ENCODE peak calls at places on chromosomes 13 and 19, in four cellular contexts. E, U, G and R are unnamed samples.

GRCh38 chr13:28337196-28338045 is 157.5 kb downstream of the FLT1 start:
- DNase-seq in E (no peak), G (no peak), U (no peak), R (no peak)

GRCh38 chr19:16021796-16022195 is 54.5 kb upstream of the TPM4 start:
- DNase-seq in G (no peak), U (no peak), E (no peak), R (no peak)

GRCh38 chr13:99045396-99045795 is 67.5 kb upstream of the DOCK9 start:
- DNase-seq in U (no peak), G (no peak), E (no peak), R (no peak)

GRCh38 chr19:16628984-16629691 is 1.1 kb upstream of the MED26 start:
- DNase-seq in E (no peak), U (peak; percentile 58), G (no peak), R (no peak)

GRCh38 chr19:19329199-19329598 is 8.6 kb downstream of the MAU2 start:
- DNase-seq in G (no peak), E (no peak), U (no peak), R (no peak)

GRCh38 chr19:57317503-57317902 is 2.8 kb upstream of the ZNF543 start:
- DNase-seq in E (no peak), U (no peak), G (no peak), R (no peak)

GRCh38 chr19:42088471-42089190 is 12.7 kb downstream of the ZNF574 start:
- DNase-seq in U (no peak), E (no peak), G (no peak), R (no peak)

GRCh38 chr13:45584816-45585215 is 30.7 kb downstream of the ERICH6B start:
- DNase-seq in G (no peak), U (peak; percentile 15), E (peak; percentile 20), R (no peak)

GRCh38 chr13:114264886-114265611 is 16.4 kb upstream of the UPF3A start:
- DNase-seq in G (no peak), U (no peak), E (no peak), R (no peak)

GRCh38 chr13:33058816-33059215 is 42.6 kb downstream of the KL start:
- DNase-seq in U (no peak), G (no peak), E (no peak), R (no peak)

GRCh38 chr13:99386911-99387788 is 80.0 kb upstream of the GPR183 start:
- DNase-seq in E (peak; percentile 35), U (peak; percentile 75), G (peak; percentile 31), R (peak; percentile 30)

GRCh38 chr19:13689050-13689449 is 75.3 kb upstream of the MRI1 start:
- DNase-seq in E (peak; percentile 7), U (peak; percentile 60), G (no peak), R (peak; percentile 44)

GRCh38 chr19:42919757-42920079 is 2.0 kb upstream of the PSG6 start:
- DNase-seq in E (no peak), U (no peak), G (no peak), R (no peak)

GRCh38 chr19:55488986-55489710 is 912 bp downstream of the SSC5D start:
- DNase-seq in E (no peak), G (no peak), U (no peak), R (no peak)

GRCh38 chr19:18173054-18173571 is 500 bp upstream of the IFI30 start:
- DNase-seq in G (no peak), E (no peak), U (no peak), R (no peak)

GRCh38 chr13:110874508-110874960 is 40.3 kb downstream of the ANKRD10 start:
- DNase-seq in E (peak; percentile 37), G (no peak), U (peak; percentile 90), R (peak; percentile 68)

GRCh38 chr19:55553217-55554182 is 8.2 kb upstream of the SBK3 start:
- DNase-seq in G (no peak), E (peak; percentile 80), U (no peak), R (no peak)

GRCh38 chr13:112934075-112934474 is 34.9 kb upstream of the MCF2L start:
- DNase-seq in E (no peak), G (no peak), U (no peak), R (no peak)

GRCh38 chr13:36030670-36031331 is 100.4 kb downstream of the DCLK1 start:
- DNase-seq in G (no peak), E (no peak), U (no peak), R (no peak)

GRCh38 chr13:30551194-30551593 is 66.5 kb upstream of the USPL1 start:
- DNase-seq in G (no peak), U (peak; percentile 29), E (peak; percentile 29), R (peak; percentile 45)

GRCh38 chr19:1882786-1883692 is 2.3 kb downstream of the ABHD17A start:
- DNase-seq in U (no peak), E (no peak), G (no peak), R (no peak)

GRCh38 chr13:78061806-78062205 is 143.2 kb upstream of the EDNRB start:
- DNase-seq in G (no peak), U (no peak), E (no peak), R (no peak)

GRCh38 chr19:4016903-4017638 is 9.5 kb downstream of the PIAS4 start:
- DNase-seq in U (no peak), E (no peak), G (no peak), R (no peak)

GRCh38 chr19:23817519-23817918 is 58.8 kb upstream of the ZNF681 start:
- DNase-seq in U (peak; percentile 73), G (no peak), E (peak; percentile 22), R (peak; percentile 52)

GRCh38 chr19:33872445-33873320 is 76.0 kb downstream of the KCTD15 start:
- DNase-seq in G (no peak), U (no peak), E (no peak), R (no peak)

GRCh38 chr19:31947436-31947835 is 398.0 kb upstream of the ZNF507 start:
- DNase-seq in G (no peak), U (no peak), E (no peak), R (no peak)

GRCh38 chr19:46610851-46611770 is 10.0 kb downstream of the CALM3 start:
- DNase-seq in G (no peak), E (no peak), U (no peak), R (no peak)

DNA sequence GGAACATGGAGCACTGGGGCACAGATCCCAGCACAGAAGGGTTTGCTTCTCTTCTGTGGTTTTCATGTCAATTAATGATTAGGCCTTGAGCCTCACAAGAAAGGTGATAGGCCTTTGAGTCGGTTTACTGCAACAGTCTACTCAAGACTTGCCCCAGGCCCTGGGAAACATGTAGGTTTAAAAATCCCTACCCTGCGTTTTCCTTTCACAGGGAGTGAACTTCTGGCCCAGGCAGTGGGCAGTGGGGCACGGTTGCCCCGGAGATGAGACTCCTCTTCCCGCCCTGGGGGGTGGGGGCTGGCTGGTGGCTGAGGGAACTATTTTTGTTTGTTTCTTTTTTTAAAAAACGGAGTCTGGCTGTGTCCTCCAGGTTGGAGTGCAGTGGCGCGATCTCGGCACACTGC is 597 bp upstream of the SPATA13 start:
- DNase-seq in G (no peak), U (no peak), E (no peak), R (peak; percentile 11)
- TF ChIP-seq JUN in G (no peak), U (no peak), E (no peak), R (no peak)

GRCh38 chr13:29479716-29480492 is 115.6 kb downstream of the SLC7A1 start:
- DNase-seq in E (no peak), U (no peak), G (no peak), R (no peak)
- TF ChIP-seq USF2 in E (no peak), U (no peak), G (no peak), R (no peak)

GRCh38 chr13:47708386-47708785 is 292.7 kb downstream of the SUCLA2 start:
- DNase-seq in G (no peak), E (no peak), U (no peak), R (no peak)
- TF ChIP-seq EP300 in G (no peak), E (no peak), U (no peak), R (no peak)

GRCh38 chr13:18953139-18953930 is 228.3 kb downstream of the TUBA3C start:
- DNase-seq in U (no peak), E (no peak), G (no peak), R (no peak)

GRCh38 chr13:18952225-18953016 is 229.2 kb downstream of the TUBA3C start:
- DNase-seq in G (no peak), U (no peak), E (no peak), R (no peak)

GRCh38 chr13:18951412-18951811 is 230.2 kb downstream of the TUBA3C start:
- DNase-seq in G (no peak), U (no peak), E (no peak), R (no peak)

GRCh38 chr13:18956473-18957078 is 225.0 kb downstream of the TUBA3C start:
- DNase-seq in E (no peak), U (no peak), G (no peak), R (no peak)

GRCh38 chr13:18954254-18954653 is 227.4 kb downstream of the TUBA3C start:
- DNase-seq in G (no peak), E (no peak), U (no peak), R (no peak)
- TF ChIP-seq JUN in G (no peak), E (no peak), U (no peak), R (no peak)